ENCODE peak calls at places on chromosomes 13 and 19, in six cellular contexts. One of them, this sample, is unnamed.

GRCh38 chr13:45446181-45446580 is 18.6 kb upstream of the COG3 start:
- DNase-seq in bronchial epithelial cell: peak; percentile 24
- DNase-seq in hepatocyte: no peak
- DNase-seq in uterus: no peak
- DNase-seq in HFF-Myc: no peak
- DNase-seq in testis: no peak
- DNase-seq in this sample: no peak

GRCh38 chr19:10010247-10010691 is at the start of gene COL5A3:
- DNase-seq in uterus: peak; percentile 76
- DNase-seq in hepatocyte: no peak
- DNase-seq in testis: peak; percentile 46
- DNase-seq in bronchial epithelial cell: peak; percentile 29
- DNase-seq in HFF-Myc: no peak
- DNase-seq in this sample: no peak

GRCh38 chr19:14916848-14917247 is 24.4 kb upstream of the OR7C2 start:
- DNase-seq in testis: peak; percentile 36
- DNase-seq in uterus: no peak
- DNase-seq in bronchial epithelial cell: no peak
- DNase-seq in HFF-Myc: no peak
- DNase-seq in hepatocyte: no peak
- DNase-seq in this sample: no peak

GRCh38 chr19:18647807-18648206 is 11.0 kb downstream of the KLHL26 start:
- DNase-seq in HFF-Myc: no peak
- DNase-seq in bronchial epithelial cell: no peak
- DNase-seq in hepatocyte: no peak
- DNase-seq in testis: no peak
- DNase-seq in uterus: no peak
- DNase-seq in this sample: no peak

GRCh38 chr19:3125900-3126524 is 9.8 kb upstream of the GNA15 start:
- DNase-seq in testis: no peak
- DNase-seq in uterus: no peak
- DNase-seq in bronchial epithelial cell: peak; percentile 38
- DNase-seq in hepatocyte: peak; percentile 68
- DNase-seq in HFF-Myc: no peak
- DNase-seq in this sample: no peak

GRCh38 chr13:65582160-65582559 is 1648.0 kb downstream of the PCDH9 start:
- DNase-seq in hepatocyte: no peak
- DNase-seq in uterus: no peak
- DNase-seq in bronchial epithelial cell: no peak
- DNase-seq in testis: no peak
- DNase-seq in HFF-Myc: no peak
- DNase-seq in this sample: no peak

GRCh38 chr19:46616631-46617322 is 8.1 kb downstream of the PTGIR start:
- DNase-seq in bronchial epithelial cell: peak; percentile 40
- DNase-seq in uterus: no peak
- DNase-seq in hepatocyte: peak; percentile 83
- DNase-seq in testis: peak; percentile 51
- DNase-seq in HFF-Myc: peak; percentile 48
- DNase-seq in this sample: no peak

GRCh38 chr19:3201911-3202310 is 16.2 kb downstream of the NCLN start:
- DNase-seq in bronchial epithelial cell: no peak
- DNase-seq in HFF-Myc: no peak
- DNase-seq in hepatocyte: no peak
- DNase-seq in testis: no peak
- DNase-seq in uterus: no peak
- DNase-seq in this sample: no peak

GRCh38 chr19:5085566-5085965 is 116.7 kb downstream of the KDM4B start:
- DNase-seq in bronchial epithelial cell: no peak
- DNase-seq in hepatocyte: no peak
- DNase-seq in HFF-Myc: no peak
- DNase-seq in uterus: no peak
- DNase-seq in testis: no peak
- DNase-seq in this sample: no peak

GRCh38 chr19:23116802-23117571 is at the start of gene ZNF730:
- DNase-seq in bronchial epithelial cell: peak; percentile 51
- DNase-seq in uterus: peak; percentile 18
- DNase-seq in hepatocyte: peak; percentile 95
- DNase-seq in testis: peak; percentile 62
- DNase-seq in HFF-Myc: peak; percentile 38
- DNase-seq in this sample: no peak

GRCh38 chr13:51557423-51557822 is 26.8 kb upstream of the WDFY2 start:
- DNase-seq in testis: no peak
- DNase-seq in HFF-Myc: no peak
- DNase-seq in uterus: no peak
- DNase-seq in bronchial epithelial cell: no peak
- DNase-seq in hepatocyte: no peak
- DNase-seq in this sample: no peak
- H3K4me3 ChIP-seq in testis: no peak overlapping the region
- H3K4me3 ChIP-seq in HFF-Myc: no peak overlapping the region
- H3K4me3 ChIP-seq in uterus: no peak overlapping the region
- H3K4me3 ChIP-seq in bronchial epithelial cell: no peak overlapping the region
- H3K4me3 ChIP-seq in hepatocyte: no peak overlapping the region
- H3K4me3 ChIP-seq in this sample: no peak overlapping the region

DNA sequence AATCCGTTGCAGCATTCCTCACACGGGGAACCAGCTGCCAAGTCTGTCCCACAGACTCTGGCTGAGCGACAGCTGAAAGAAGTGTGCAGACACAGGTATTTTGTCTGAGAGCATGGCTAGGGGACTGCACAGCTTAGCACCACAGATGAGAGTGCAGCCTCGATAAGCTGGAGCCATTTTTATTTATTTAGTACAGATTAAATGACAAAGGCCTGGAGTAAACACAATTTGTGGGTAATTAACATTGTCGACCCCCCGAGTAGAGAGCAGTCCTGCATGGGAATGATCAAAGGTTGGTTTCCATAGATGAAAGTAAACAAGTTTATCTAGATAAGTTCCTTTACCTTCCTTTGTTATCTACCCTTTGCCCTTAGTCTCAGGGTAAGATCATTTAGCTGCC is 836.2 kb downstream of the DACH1 start:
- DNase-seq in HFF-Myc: no peak
- DNase-seq in uterus: no peak
- DNase-seq in bronchial epithelial cell: no peak
- DNase-seq in hepatocyte: peak; percentile 33
- DNase-seq in testis: no peak
- DNase-seq in this sample: no peak
- H3K4me3 ChIP-seq in HFF-Myc: no peak overlapping the region
- H3K4me3 ChIP-seq in uterus: no peak overlapping the region
- H3K4me3 ChIP-seq in bronchial epithelial cell: no peak overlapping the region
- H3K4me3 ChIP-seq in hepatocyte: no peak overlapping the region
- H3K4me3 ChIP-seq in testis: no peak overlapping the region
- H3K4me3 ChIP-seq in this sample: no peak overlapping the region

DNA sequence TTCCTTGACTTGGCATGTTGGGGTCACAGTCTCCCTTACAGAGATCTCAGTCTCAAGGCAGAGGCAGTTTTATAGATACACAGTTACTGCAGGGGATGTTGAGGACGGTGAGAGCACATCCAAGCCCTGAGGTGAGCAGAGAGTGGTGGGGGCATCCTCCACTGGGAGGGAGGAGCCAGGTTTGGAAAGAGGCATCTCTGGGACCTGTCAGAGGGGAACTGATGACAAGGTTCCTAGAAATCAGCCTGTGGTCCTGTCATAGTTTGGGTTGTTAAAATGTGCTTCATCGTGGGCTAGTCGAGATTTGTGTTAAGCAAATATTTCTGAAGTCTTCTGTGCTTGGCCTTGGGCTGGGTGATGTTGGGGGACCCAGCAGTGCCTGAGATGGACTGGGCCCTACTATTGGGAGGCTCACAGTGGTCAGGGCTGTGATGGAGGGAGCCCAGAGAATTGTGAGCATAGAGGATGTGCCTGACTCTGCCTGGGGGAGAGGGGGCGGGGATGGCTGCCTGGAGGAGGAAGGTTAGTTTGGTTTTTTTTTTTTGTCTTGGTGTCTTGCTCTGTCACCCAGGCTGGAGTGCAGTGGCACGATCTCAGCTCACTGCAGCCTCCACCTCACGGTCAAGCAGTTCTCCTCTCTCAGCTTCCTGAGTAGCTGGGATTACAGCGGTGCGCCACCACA is 3.9 kb downstream of the SUPT5H start:
- DNase-seq in hepatocyte: no peak
- DNase-seq in bronchial epithelial cell: no peak
- DNase-seq in HFF-Myc: no peak
- DNase-seq in testis: no peak
- DNase-seq in uterus: no peak
- DNase-seq in this sample: no peak
- H3K4me3 ChIP-seq in hepatocyte: no peak overlapping the region
- H3K4me3 ChIP-seq in bronchial epithelial cell: no peak overlapping the region
- H3K4me3 ChIP-seq in HFF-Myc: no peak overlapping the region
- H3K4me3 ChIP-seq in testis: no peak overlapping the region
- H3K4me3 ChIP-seq in uterus: no peak overlapping the region
- H3K4me3 ChIP-seq in this sample: no peak overlapping the region

GRCh38 chr13:32430018-32430747 is 2.3 kb upstream of the N4BP2L1 start:
- DNase-seq in testis: no peak
- DNase-seq in bronchial epithelial cell: no peak
- DNase-seq in HFF-Myc: no peak
- DNase-seq in uterus: no peak
- DNase-seq in hepatocyte: no peak
- DNase-seq in this sample: no peak

GRCh38 chr13:32426981-32427851 is 714 bp downstream of the N4BP2L1 start:
- DNase-seq in hepatocyte: peak; percentile 47
- DNase-seq in testis: peak; percentile 51
- DNase-seq in HFF-Myc: no peak
- DNase-seq in bronchial epithelial cell: no peak
- DNase-seq in uterus: peak; percentile 57
- DNase-seq in this sample: no peak

GRCh38 chr13:32428581-32429072 is 697 bp upstream of the N4BP2L1 start:
- DNase-seq in HFF-Myc: no peak
- DNase-seq in hepatocyte: no peak
- DNase-seq in bronchial epithelial cell: no peak
- DNase-seq in uterus: no peak
- DNase-seq in testis: no peak
- DNase-seq in this sample: no peak

GRCh38 chr13:32427852-32428580 is at the start of gene N4BP2L1:
- DNase-seq in uterus: peak; percentile 75
- DNase-seq in bronchial epithelial cell: no peak
- DNase-seq in hepatocyte: peak; percentile 79
- DNase-seq in testis: peak; percentile 82
- DNase-seq in HFF-Myc: no peak
- DNase-seq in this sample: no peak

GRCh38 chr13:32429406-32429909 is 1.5 kb upstream of the N4BP2L1 start:
- DNase-seq in hepatocyte: no peak
- DNase-seq in bronchial epithelial cell: no peak
- DNase-seq in testis: no peak
- DNase-seq in HFF-Myc: no peak
- DNase-seq in uterus: no peak
- DNase-seq in this sample: no peak
- H3K4me3 ChIP-seq in hepatocyte: no peak overlapping the region
- H3K4me3 ChIP-seq in bronchial epithelial cell: no peak overlapping the region
- H3K4me3 ChIP-seq in testis: no peak overlapping the region
- H3K4me3 ChIP-seq in HFF-Myc: no peak overlapping the region
- H3K4me3 ChIP-seq in uterus: no peak overlapping the region
- H3K4me3 ChIP-seq in this sample: no peak overlapping the region

GRCh38 chr13:114129649-114130062 is 2.8 kb downstream of the RASA3 start:
- DNase-seq in hepatocyte: no peak
- DNase-seq in testis: no peak
- DNase-seq in HFF-Myc: no peak
- DNase-seq in bronchial epithelial cell: no peak
- DNase-seq in uterus: no peak
- DNase-seq in this sample: no peak

GRCh38 chr13:114130131-114130707 is 2.2 kb downstream of the RASA3 start:
- DNase-seq in uterus: no peak
- DNase-seq in hepatocyte: no peak
- DNase-seq in HFF-Myc: no peak
- DNase-seq in testis: no peak
- DNase-seq in bronchial epithelial cell: no peak
- DNase-seq in this sample: no peak

GRCh38 chr13:114131581-114132418 is 623 bp downstream of the RASA3 start:
- DNase-seq in HFF-Myc: no peak
- DNase-seq in testis: no peak
- DNase-seq in uterus: peak; percentile 37
- DNase-seq in bronchial epithelial cell: no peak
- DNase-seq in hepatocyte: no peak
- DNase-seq in this sample: no peak

GRCh38 chr13:114132419-114133121 is at the start of gene RASA3:
- DNase-seq in testis: peak; percentile 68
- DNase-seq in HFF-Myc: no peak
- DNase-seq in bronchial epithelial cell: peak; percentile 33
- DNase-seq in uterus: peak; percentile 81
- DNase-seq in hepatocyte: peak; percentile 90
- DNase-seq in this sample: no peak

DNA sequence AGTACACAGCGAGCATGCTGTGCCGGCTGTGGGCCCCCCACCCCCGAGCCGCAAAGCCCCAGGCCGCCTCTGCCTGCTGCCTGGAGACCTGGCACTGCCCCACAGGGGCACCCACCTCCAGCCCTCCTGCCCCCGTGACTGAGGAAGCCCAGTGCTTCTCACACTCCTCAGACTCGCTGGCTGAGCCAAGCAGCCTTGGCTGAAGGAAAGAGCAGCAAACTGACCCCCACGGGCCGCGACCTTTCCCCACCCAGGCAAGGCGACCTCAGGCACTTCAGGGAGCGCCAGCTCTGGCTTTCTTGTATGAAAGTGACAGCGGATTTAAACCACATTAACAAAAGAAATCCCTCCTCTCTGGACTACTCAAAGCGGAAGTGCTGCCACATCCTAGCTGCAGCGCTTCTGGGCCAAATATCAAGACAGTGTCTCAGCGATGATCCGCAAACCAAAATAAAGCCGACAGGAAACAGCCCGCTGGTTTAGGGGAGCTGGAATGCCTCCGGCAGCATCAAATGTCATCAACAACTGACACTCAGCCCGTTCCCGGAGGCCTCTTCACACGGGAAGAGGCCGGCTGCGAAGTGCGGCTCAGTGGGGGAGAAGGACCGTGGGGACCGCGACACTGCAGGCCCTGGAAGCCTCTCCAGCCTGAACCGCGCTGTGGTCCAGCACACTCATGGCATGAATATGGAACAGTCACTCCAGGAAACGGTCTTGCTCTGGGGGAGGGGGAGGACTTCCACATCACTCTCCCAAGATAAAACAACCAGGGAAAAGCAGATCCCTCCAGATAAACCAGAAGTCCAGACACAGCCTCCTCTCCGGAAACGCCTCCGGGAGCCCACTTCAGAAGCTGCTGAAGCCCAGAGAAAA is 1.5 kb downstream of the RASA3 start:
- DNase-seq in hepatocyte: peak; percentile 57
- DNase-seq in uterus: peak; percentile 41
- DNase-seq in HFF-Myc: no peak
- DNase-seq in bronchial epithelial cell: peak; percentile 71
- DNase-seq in testis: no peak
- DNase-seq in this sample: no peak
- H3K4me3 ChIP-seq in hepatocyte: peak overlapping the region; percentile 88
- H3K4me3 ChIP-seq in uterus: peak overlapping the region; percentile 57
- H3K4me3 ChIP-seq in HFF-Myc: peak overlapping the region; percentile 77
- H3K4me3 ChIP-seq in bronchial epithelial cell: peak overlapping the region; percentile 49
- H3K4me3 ChIP-seq in testis: peak overlapping the region; percentile 61
- H3K4me3 ChIP-seq in this sample: peak overlapping the region; percentile 89

DNA sequence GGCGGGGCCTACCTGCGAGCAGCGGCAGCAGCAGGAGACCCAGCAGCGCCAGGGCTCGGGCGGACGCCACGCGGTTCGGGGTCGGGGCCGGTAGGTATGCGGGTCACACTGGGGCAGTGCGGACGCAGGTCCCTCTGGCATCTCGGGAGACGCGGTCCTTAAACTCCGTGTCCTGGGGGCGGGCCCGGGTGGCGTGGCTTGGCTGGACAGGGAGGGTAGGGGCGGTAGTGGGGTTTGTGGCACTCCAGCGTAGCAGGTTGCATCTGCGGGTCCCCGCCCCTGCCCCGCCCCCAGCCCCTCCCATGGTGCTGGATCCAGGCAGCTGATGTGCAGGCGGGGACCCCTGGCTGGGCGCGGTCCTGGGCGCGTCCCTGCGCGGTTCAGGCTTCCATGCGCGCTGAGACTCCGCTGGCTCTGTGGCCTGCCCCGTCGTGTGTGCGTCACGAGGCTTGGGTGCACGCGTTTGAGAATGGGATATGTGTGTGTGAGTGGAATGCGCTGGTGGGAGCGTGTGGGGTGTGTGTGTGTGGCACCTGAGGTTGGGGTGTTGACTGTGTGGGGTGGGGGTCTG is 96.1 kb downstream of the WTIP start:
- DNase-seq in hepatocyte: no peak
- DNase-seq in bronchial epithelial cell: no peak
- DNase-seq in uterus: no peak
- DNase-seq in HFF-Myc: no peak
- DNase-seq in testis: no peak
- DNase-seq in this sample: no peak
- H3K4me3 ChIP-seq in hepatocyte: no peak overlapping the region
- H3K4me3 ChIP-seq in bronchial epithelial cell: no peak overlapping the region
- H3K4me3 ChIP-seq in uterus: no peak overlapping the region
- H3K4me3 ChIP-seq in HFF-Myc: no peak overlapping the region
- H3K4me3 ChIP-seq in testis: no peak overlapping the region
- H3K4me3 ChIP-seq in this sample: no peak overlapping the region

This sample was measured in epithelial cell of proximal tubule.